ENCODE peak calls at places on chromosomes 16 and 17, in six cellular contexts. One of them, this sample, is unnamed.

GRCh38 chr17:66791337-66791736 is 43.6 kb upstream of the CACNG5 start:
- DNase-seq in NCI-H345: no peak
- DNase-seq in LoVo: no peak
- DNase-seq in HT1080: no peak
- DNase-seq in activated naive CD4-positive, alpha-beta T cell treated with anti-CD3 and anti-CD28 coated beads, Interleukin-2, amount 50 U/mL, for 72 hours: no peak
- DNase-seq in T1000: no peak
- DNase-seq in this sample: peak; percentile 64

GRCh38 chr16:68658258-68658973 is 13.3 kb downstream of the CDH3 start:
- DNase-seq in LoVo: peak; percentile 88
- DNase-seq in activated naive CD4-positive, alpha-beta T cell treated with anti-CD3 and anti-CD28 coated beads, Interleukin-2, amount 50 U/mL, for 72 hours: no peak
- DNase-seq in HT1080: peak; percentile 87
- DNase-seq in NCI-H345: no peak
- DNase-seq in T1000: peak; percentile 63
- DNase-seq in this sample: no peak

GRCh38 chr16:76278976-76279375 is 1.8 kb downstream of the CNTNAP4 start:
- DNase-seq in activated naive CD4-positive, alpha-beta T cell treated with anti-CD3 and anti-CD28 coated beads, Interleukin-2, amount 50 U/mL, for 72 hours: no peak
- DNase-seq in T1000: no peak
- DNase-seq in LoVo: no peak
- DNase-seq in NCI-H345: no peak
- DNase-seq in HT1080: peak; percentile 4
- DNase-seq in this sample: no peak

GRCh38 chr16:60031751-60032150 is 1297.6 kb upstream of the GOT2 start:
- DNase-seq in T1000: no peak
- DNase-seq in activated naive CD4-positive, alpha-beta T cell treated with anti-CD3 and anti-CD28 coated beads, Interleukin-2, amount 50 U/mL, for 72 hours: no peak
- DNase-seq in HT1080: no peak
- DNase-seq in LoVo: no peak
- DNase-seq in NCI-H345: no peak
- DNase-seq in this sample: no peak

GRCh38 chr16:154223-155030 is 2.0 kb downstream of the HBZ start:
- DNase-seq in LoVo: no peak
- DNase-seq in HT1080: no peak
- DNase-seq in activated naive CD4-positive, alpha-beta T cell treated with anti-CD3 and anti-CD28 coated beads, Interleukin-2, amount 50 U/mL, for 72 hours: no peak
- DNase-seq in T1000: no peak
- DNase-seq in NCI-H345: peak; percentile 26
- DNase-seq in this sample: no peak

GRCh38 chr17:80029235-80029974 is 6.3 kb downstream of the TBC1D16 start:
- DNase-seq in T1000: peak; percentile 33
- DNase-seq in HT1080: peak; percentile 62
- DNase-seq in activated naive CD4-positive, alpha-beta T cell treated with anti-CD3 and anti-CD28 coated beads, Interleukin-2, amount 50 U/mL, for 72 hours: no peak
- DNase-seq in LoVo: no peak
- DNase-seq in NCI-H345: no peak
- DNase-seq in this sample: peak; percentile 74

GRCh38 chr16:27290582-27290981 is 22.0 kb upstream of the NSMCE1 start:
- DNase-seq in LoVo: no peak
- DNase-seq in T1000: no peak
- DNase-seq in HT1080: no peak
- DNase-seq in NCI-H345: no peak
- DNase-seq in activated naive CD4-positive, alpha-beta T cell treated with anti-CD3 and anti-CD28 coated beads, Interleukin-2, amount 50 U/mL, for 72 hours: no peak
- DNase-seq in this sample: no peak

GRCh38 chr17:43691317-43691693 is 29.6 kb upstream of the MEOX1 start:
- DNase-seq in activated naive CD4-positive, alpha-beta T cell treated with anti-CD3 and anti-CD28 coated beads, Interleukin-2, amount 50 U/mL, for 72 hours: no peak
- DNase-seq in HT1080: no peak
- DNase-seq in NCI-H345: no peak
- DNase-seq in LoVo: no peak
- DNase-seq in T1000: no peak
- DNase-seq in this sample: no peak

GRCh38 chr17:75493476-75494129 is 21.7 kb downstream of the CASKIN2 start:
- DNase-seq in NCI-H345: no peak
- DNase-seq in activated naive CD4-positive, alpha-beta T cell treated with anti-CD3 and anti-CD28 coated beads, Interleukin-2, amount 50 U/mL, for 72 hours: no peak
- DNase-seq in HT1080: no peak
- DNase-seq in LoVo: no peak
- DNase-seq in T1000: no peak
- DNase-seq in this sample: no peak

GRCh38 chr16:81488687-81489411 is 44.2 kb downstream of the CMIP start:
- DNase-seq in NCI-H345: no peak
- DNase-seq in activated naive CD4-positive, alpha-beta T cell treated with anti-CD3 and anti-CD28 coated beads, Interleukin-2, amount 50 U/mL, for 72 hours: no peak
- DNase-seq in T1000: no peak
- DNase-seq in LoVo: no peak
- DNase-seq in HT1080: no peak
- DNase-seq in this sample: no peak

GRCh38 chr17:80345841-80346497 is 69.0 kb upstream of the ENDOV start:
- DNase-seq in T1000: no peak
- DNase-seq in activated naive CD4-positive, alpha-beta T cell treated with anti-CD3 and anti-CD28 coated beads, Interleukin-2, amount 50 U/mL, for 72 hours: no peak
- DNase-seq in HT1080: no peak
- DNase-seq in NCI-H345: no peak
- DNase-seq in LoVo: no peak
- DNase-seq in this sample: no peak

GRCh38 chr17:45719335-45720071 is 64.6 kb upstream of the CRHR1 start:
- DNase-seq in LoVo: peak; percentile 6
- DNase-seq in activated naive CD4-positive, alpha-beta T cell treated with anti-CD3 and anti-CD28 coated beads, Interleukin-2, amount 50 U/mL, for 72 hours: no peak
- DNase-seq in NCI-H345: peak; percentile 37
- DNase-seq in T1000: no peak
- DNase-seq in HT1080: peak; percentile 91
- DNase-seq in this sample: no peak

GRCh38 chr17:8426094-8426720 is 9.5 kb upstream of the NDEL1 start:
- DNase-seq in LoVo: no peak
- DNase-seq in HT1080: no peak
- DNase-seq in NCI-H345: no peak
- DNase-seq in activated naive CD4-positive, alpha-beta T cell treated with anti-CD3 and anti-CD28 coated beads, Interleukin-2, amount 50 U/mL, for 72 hours: no peak
- DNase-seq in T1000: no peak
- DNase-seq in this sample: no peak

GRCh38 chr16:80931985-80932720 is 74.5 kb downstream of the CMC2 start:
- DNase-seq in NCI-H345: peak; percentile 22
- DNase-seq in LoVo: no peak
- DNase-seq in T1000: peak; percentile 8
- DNase-seq in activated naive CD4-positive, alpha-beta T cell treated with anti-CD3 and anti-CD28 coated beads, Interleukin-2, amount 50 U/mL, for 72 hours: peak; percentile 16
- DNase-seq in HT1080: peak; percentile 44
- DNase-seq in this sample: no peak

GRCh38 chr16:49701867-49702494 is 153.9 kb downstream of the ZNF423 start:
- DNase-seq in LoVo: no peak
- DNase-seq in NCI-H345: peak; percentile 1
- DNase-seq in activated naive CD4-positive, alpha-beta T cell treated with anti-CD3 and anti-CD28 coated beads, Interleukin-2, amount 50 U/mL, for 72 hours: no peak
- DNase-seq in HT1080: no peak
- DNase-seq in T1000: no peak
- DNase-seq in this sample: no peak

GRCh38 chr17:28053044-28053670 is 10.7 kb downstream of the NLK start:
- DNase-seq in NCI-H345: no peak
- DNase-seq in T1000: no peak
- DNase-seq in LoVo: no peak
- DNase-seq in HT1080: no peak
- DNase-seq in activated naive CD4-positive, alpha-beta T cell treated with anti-CD3 and anti-CD28 coated beads, Interleukin-2, amount 50 U/mL, for 72 hours: no peak
- DNase-seq in this sample: no peak